ENCODE peak calls at places on chromosomes 7 and 10, in ten cellular contexts. V is WTC11, B is amygdala, X is PC-3, H is heart left ventricle, L is KBM-7, A is amniotic stem cell, Y is NCI-H1092, T is Calu3, J is NCI-H1694 treated with DMSO at 0.1 percent for 48 hours. E is an unnamed sample.

GRCh38 chr7:82179311-82179710 is 264.3 kb downstream of the CACNA2D1 start:
- DNase-seq in T (no peak), V (no peak), H (no peak), Y (no peak), B (no peak), L (no peak), A (no peak), J (no peak), X (no peak), E (no peak)

GRCh38 chr7:69906309-69906995 is 308.2 kb downstream of the AUTS2 start:
- DNase-seq in J (peak; percentile 47), V (no peak), H (no peak), X (no peak), Y (no peak), L (peak; percentile 11), A (no peak), T (no peak), B (no peak), E (no peak)

GRCh38 chr10:35007858-35008301 is 82.3 kb downstream of the CUL2 start:
- DNase-seq in X (peak; percentile 96), A (no peak), L (no peak), T (no peak), V (no peak), Y (no peak), J (no peak), B (no peak), H (no peak), E (no peak)

GRCh38 chr7:126750207-126750911 is 502.4 kb downstream of the GRM8 start:
- DNase-seq in Y (no peak), L (no peak), A (no peak), X (no peak), J (no peak), H (no peak), B (no peak), V (no peak), T (no peak), E (no peak)

GRCh38 chr7:33790746-33791145 is 114.6 kb upstream of the BMPER start:
- DNase-seq in J (no peak), L (no peak), Y (no peak), B (no peak), T (no peak), V (no peak), A (no peak), H (no peak), X (no peak), E (no peak)

GRCh38 chr7:113710310-113711106 is 208.3 kb downstream of the PPP1R3A start:
- DNase-seq in V (peak; percentile 49), L (peak; percentile 71), Y (peak; percentile 80), B (no peak), A (peak; percentile 70), X (peak; percentile 87), H (no peak), J (peak; percentile 73), T (peak; percentile 68), E (peak; percentile 15)

GRCh38 chr10:4686644-4686996 is 139.4 kb upstream of the AKR1E2 start:
- DNase-seq in X (peak; percentile 93), Y (no peak), A (no peak), B (no peak), T (peak; percentile 70), L (no peak), J (no peak), H (no peak), V (no peak), E (no peak)

GRCh38 chr7:22945584-22945983 is 68.3 kb downstream of the HYCC1 start:
- DNase-seq in B (no peak), X (no peak), V (no peak), J (no peak), L (no peak), H (no peak), Y (no peak), A (no peak), T (no peak), E (no peak)

GRCh38 chr7:141776374-141776773 is at the start of gene TAS2R4:
- DNase-seq in T (no peak), H (no peak), J (no peak), Y (no peak), V (no peak), A (no peak), L (no peak), X (no peak), B (no peak), E (no peak)

GRCh38 chr10:19922236-19922963 is 106.2 kb downstream of the PLXDC2 start:
- DNase-seq in A (no peak), J (no peak), V (no peak), H (no peak), Y (no peak), L (no peak), T (no peak), X (peak; percentile 25), B (no peak), E (no peak)

GRCh38 chr10:52997007-52997406 is 224.4 kb upstream of the MBL2 start:
- DNase-seq in H (no peak), Y (no peak), L (no peak), B (no peak), V (no peak), X (no peak), T (no peak), J (no peak), A (no peak), E (no peak)

GRCh38 chr7:67878808-67879207 is 882.2 kb downstream of the TYW1 start:
- DNase-seq in V (no peak), H (no peak), A (no peak), L (no peak), T (no peak), X (no peak), B (no peak), J (no peak), Y (no peak), E (no peak)

GRCh38 chr7:41612386-41612785 is 90.5 kb downstream of the INHBA start:
- DNase-seq in T (no peak), V (no peak), B (no peak), Y (no peak), A (no peak), H (no peak), X (no peak), L (no peak), J (no peak), E (no peak)

GRCh38 chr10:79381804-79382221 is 34.5 kb downstream of the PPIF start:
- DNase-seq in A (no peak), V (no peak), L (no peak), T (peak; percentile 51), Y (no peak), B (no peak), X (no peak), J (no peak), H (peak; percentile 89), E (peak; percentile 23)

GRCh38 chr7:157667261-157667660 is 330.5 kb downstream of the DNAJB6 start:
- DNase-seq in J (no peak), V (no peak), B (no peak), T (no peak), Y (no peak), L (no peak), H (no peak), A (no peak), X (no peak), E (no peak)

GRCh38 chr10:102167861-102168260 is 15.7 kb downstream of the NOLC1 start:
- DNase-seq in L (no peak), X (no peak), H (no peak), Y (no peak), V (no peak), J (no peak), A (no peak), B (no peak), T (no peak), E (no peak)

GRCh38 chr10:104045151-104046089 is 40.3 kb downstream of the COL17A1 start:
- DNase-seq in T (peak; percentile 71), B (peak; percentile 43), X (peak; percentile 80), V (peak; percentile 78), Y (no peak), H (no peak), A (peak; percentile 63), L (peak; percentile 25), J (no peak), E (no peak)

GRCh38 chr10:59654007-59654406 is 55.6 kb downstream of the SLC16A9 start:
- DNase-seq in X (no peak), V (no peak), H (no peak), L (peak; percentile 70), Y (no peak), J (no peak), T (no peak), B (no peak), A (no peak), E (no peak)

GRCh38 chr7:21903074-21903786 is 42.5 kb downstream of the CDCA7L start:
- DNase-seq in H (no peak), A (no peak), B (no peak), X (no peak), Y (no peak), J (no peak), L (no peak), T (no peak), V (no peak), E (no peak)

GRCh38 chr10:131444862-131445461 is 133.4 kb upstream of the TCERG1L start:
- DNase-seq in X (no peak), A (no peak), H (no peak), L (no peak), B (no peak), V (no peak), Y (no peak), T (no peak), J (no peak), E (no peak)

GRCh38 chr7:157875230-157876179 is 538.7 kb downstream of the DNAJB6 start:
- DNase-seq in B (no peak), T (no peak), V (peak; percentile 56), H (no peak), X (peak; percentile 38), Y (no peak), A (no peak), L (peak; percentile 54), J (peak; percentile 15), E (no peak)